ENCODE peak calls at places on chromosome 1, in seven cellular contexts. One of them, this sample, is unnamed.

GRCh38 chr1:57157818-57158606 is 192.2 kb upstream of the C8B start:
- DNase-seq in breast epithelium: no peak
- DNase-seq in sigmoid colon: no peak
- DNase-seq in stomach: no peak
- DNase-seq in K562: no peak
- DNase-seq in H1: no peak
- DNase-seq in suprapubic skin: no peak
- DNase-seq in this sample: no peak

GRCh38 chr1:25472494-25472893 is 41.8 kb downstream of the MACO1 start:
- DNase-seq in breast epithelium: no peak
- DNase-seq in sigmoid colon: no peak
- DNase-seq in stomach: no peak
- DNase-seq in K562: no peak
- DNase-seq in H1: no peak
- DNase-seq in suprapubic skin: no peak
- DNase-seq in this sample: no peak

GRCh38 chr1:52140633-52141512 is 1.0 kb upstream of the ZFYVE9 start:
- DNase-seq in breast epithelium: no peak
- DNase-seq in sigmoid colon: no peak
- DNase-seq in stomach: no peak
- DNase-seq in K562: no peak
- DNase-seq in H1: no peak
- DNase-seq in suprapubic skin: no peak
- DNase-seq in this sample: no peak

GRCh38 chr1:114457675-114458074 is 53.3 kb downstream of the TRIM33 start:
- DNase-seq in breast epithelium: no peak
- DNase-seq in sigmoid colon: no peak
- DNase-seq in stomach: no peak
- DNase-seq in K562: no peak
- DNase-seq in H1: no peak
- DNase-seq in suprapubic skin: no peak
- DNase-seq in this sample: no peak

GRCh38 chr1:37294514-37294913 is 179.9 kb upstream of the ZC3H12A start:
- DNase-seq in breast epithelium: no peak
- DNase-seq in sigmoid colon: no peak
- DNase-seq in stomach: no peak
- DNase-seq in K562: no peak
- DNase-seq in H1: no peak
- DNase-seq in suprapubic skin: no peak
- DNase-seq in this sample: no peak

GRCh38 chr1:240247899-240248298 is 156.2 kb downstream of the FMN2 start:
- DNase-seq in breast epithelium: no peak
- DNase-seq in sigmoid colon: no peak
- DNase-seq in stomach: no peak
- DNase-seq in K562: no peak
- DNase-seq in H1: no peak
- DNase-seq in suprapubic skin: no peak
- DNase-seq in this sample: no peak

GRCh38 chr1:77686784-77687518 is 4.5 kb upstream of the ZZZ3 start:
- DNase-seq in breast epithelium: no peak
- DNase-seq in sigmoid colon: no peak
- DNase-seq in stomach: no peak
- DNase-seq in K562: no peak
- DNase-seq in H1: peak
- DNase-seq in suprapubic skin: no peak
- DNase-seq in this sample: no peak

GRCh38 chr1:119680723-119681122 is 31.0 kb upstream of the PHGDH start:
- DNase-seq in breast epithelium: no peak
- DNase-seq in sigmoid colon: no peak
- DNase-seq in stomach: no peak
- DNase-seq in K562: no peak
- DNase-seq in H1: no peak
- DNase-seq in suprapubic skin: no peak
- DNase-seq in this sample: no peak

GRCh38 chr1:110189181-110189580 is 20.9 kb upstream of the KCNC4 start:
- DNase-seq in breast epithelium: no peak
- DNase-seq in sigmoid colon: no peak
- DNase-seq in stomach: no peak
- DNase-seq in K562: no peak
- DNase-seq in H1: no peak
- DNase-seq in suprapubic skin: no peak
- DNase-seq in this sample: no peak

GRCh38 chr1:201061049-201061448 is 37.5 kb upstream of the KIF21B start:
- DNase-seq in breast epithelium: no peak
- DNase-seq in sigmoid colon: no peak
- DNase-seq in stomach: peak
- DNase-seq in K562: no peak
- DNase-seq in H1: no peak
- DNase-seq in suprapubic skin: no peak
- DNase-seq in this sample: no peak

GRCh38 chr1:245590726-245591125 is 435.9 kb downstream of the KIF26B start:
- DNase-seq in breast epithelium: no peak
- DNase-seq in sigmoid colon: no peak
- DNase-seq in stomach: no peak
- DNase-seq in K562: no peak
- DNase-seq in H1: no peak
- DNase-seq in suprapubic skin: no peak
- DNase-seq in this sample: no peak

GRCh38 chr1:42305639-42306038 is 29.4 kb downstream of the FOXJ3 start:
- DNase-seq in breast epithelium: no peak
- DNase-seq in sigmoid colon: no peak
- DNase-seq in stomach: no peak
- DNase-seq in K562: no peak
- DNase-seq in H1: no peak
- DNase-seq in suprapubic skin: no peak
- DNase-seq in this sample: no peak

GRCh38 chr1:175099916-175100315 is 32.3 kb downstream of the TNN start:
- DNase-seq in breast epithelium: no peak
- DNase-seq in sigmoid colon: no peak
- DNase-seq in stomach: no peak
- DNase-seq in K562: no peak
- DNase-seq in H1: no peak
- DNase-seq in suprapubic skin: no peak
- DNase-seq in this sample: no peak

GRCh38 chr1:234484991-234485739 is 6.2 kb upstream of the TARBP1 start:
- DNase-seq in breast epithelium: no peak
- DNase-seq in sigmoid colon: no peak
- DNase-seq in stomach: no peak
- DNase-seq in K562: no peak
- DNase-seq in H1: no peak
- DNase-seq in suprapubic skin: no peak
- DNase-seq in this sample: no peak

GRCh38 chr1:182317489-182318180 is 74.0 kb downstream of the GLUL start:
- DNase-seq in breast epithelium: no peak
- DNase-seq in sigmoid colon: no peak
- DNase-seq in stomach: no peak
- DNase-seq in K562: no peak
- DNase-seq in H1: no peak
- DNase-seq in suprapubic skin: no peak
- DNase-seq in this sample: no peak

GRCh38 chr1:189597083-189597482 is 880.6 kb downstream of the BRINP3 start:
- DNase-seq in breast epithelium: no peak
- DNase-seq in sigmoid colon: no peak
- DNase-seq in stomach: peak
- DNase-seq in K562: no peak
- DNase-seq in H1: no peak
- DNase-seq in suprapubic skin: no peak
- DNase-seq in this sample: no peak

GRCh38 chr1:162720996-162721395 is 69.5 kb upstream of the HSD17B7 start:
- DNase-seq in breast epithelium: no peak
- DNase-seq in sigmoid colon: no peak
- DNase-seq in stomach: no peak
- DNase-seq in K562: no peak
- DNase-seq in H1: no peak
- DNase-seq in suprapubic skin: no peak
- DNase-seq in this sample: no peak

GRCh38 chr1:235999259-235999925 is 65.5 kb downstream of the NID1 start:
- DNase-seq in breast epithelium: no peak
- DNase-seq in sigmoid colon: no peak
- DNase-seq in stomach: no peak
- DNase-seq in K562: peak
- DNase-seq in H1: no peak
- DNase-seq in suprapubic skin: no peak
- DNase-seq in this sample: peak

GRCh38 chr1:36555041-36555440 is 72.3 kb upstream of the CSF3R start:
- DNase-seq in breast epithelium: peak
- DNase-seq in sigmoid colon: peak
- DNase-seq in stomach: no peak
- DNase-seq in K562: no peak
- DNase-seq in H1: no peak
- DNase-seq in suprapubic skin: peak
- DNase-seq in this sample: no peak

GRCh38 chr1:216183007-216183406 is 240.2 kb downstream of the USH2A start:
- DNase-seq in breast epithelium: no peak
- DNase-seq in sigmoid colon: no peak
- DNase-seq in stomach: no peak
- DNase-seq in K562: no peak
- DNase-seq in H1: no peak
- DNase-seq in suprapubic skin: no peak
- DNase-seq in this sample: no peak

GRCh38 chr1:221567859-221568507 is 173.9 kb downstream of the DUSP10 start:
- DNase-seq in breast epithelium: no peak
- DNase-seq in sigmoid colon: no peak
- DNase-seq in stomach: no peak
- DNase-seq in K562: no peak
- DNase-seq in H1: no peak
- DNase-seq in suprapubic skin: no peak
- DNase-seq in this sample: no peak

GRCh38 chr1:31376374-31377134 is 3.7 kb upstream of the FABP3 start:
- DNase-seq in breast epithelium: no peak
- DNase-seq in sigmoid colon: peak
- DNase-seq in stomach: no peak
- DNase-seq in K562: peak
- DNase-seq in H1: no peak
- DNase-seq in suprapubic skin: no peak
- DNase-seq in this sample: no peak
- TF ChIP-seq POLR2AphosphoS5 in breast epithelium: no peak
- TF ChIP-seq POLR2AphosphoS5 in sigmoid colon: no peak
- TF ChIP-seq POLR2AphosphoS5 in stomach: no peak
- TF ChIP-seq POLR2AphosphoS5 in K562: no peak
- TF ChIP-seq POLR2AphosphoS5 in H1: no peak
- TF ChIP-seq POLR2AphosphoS5 in suprapubic skin: no peak
- TF ChIP-seq POLR2AphosphoS5 in this sample: no peak

GRCh38 chr1:40038693-40039092 is 1.8 kb upstream of the CAP1 start:
- DNase-seq in breast epithelium: no peak
- DNase-seq in sigmoid colon: no peak
- DNase-seq in stomach: no peak
- DNase-seq in K562: no peak
- DNase-seq in H1: no peak
- DNase-seq in suprapubic skin: no peak
- DNase-seq in this sample: no peak

GRCh38 chr1:40040511-40041465 is at the start of gene CAP1:
- DNase-seq in breast epithelium: peak
- DNase-seq in sigmoid colon: peak
- DNase-seq in stomach: peak
- DNase-seq in K562: peak
- DNase-seq in H1: peak
- DNase-seq in suprapubic skin: peak
- DNase-seq in this sample: peak

GRCh38 chr1:40041466-40041838 is 923 bp downstream of the CAP1 start:
- DNase-seq in breast epithelium: no peak
- DNase-seq in sigmoid colon: no peak
- DNase-seq in stomach: no peak
- DNase-seq in K562: no peak
- DNase-seq in H1: no peak
- DNase-seq in suprapubic skin: no peak
- DNase-seq in this sample: no peak

GRCh38 chr1:40039245-40039756 is 1.2 kb upstream of the CAP1 start:
- DNase-seq in breast epithelium: no peak
- DNase-seq in sigmoid colon: peak
- DNase-seq in stomach: no peak
- DNase-seq in K562: no peak
- DNase-seq in H1: no peak
- DNase-seq in suprapubic skin: no peak
- DNase-seq in this sample: no peak

DNA sequence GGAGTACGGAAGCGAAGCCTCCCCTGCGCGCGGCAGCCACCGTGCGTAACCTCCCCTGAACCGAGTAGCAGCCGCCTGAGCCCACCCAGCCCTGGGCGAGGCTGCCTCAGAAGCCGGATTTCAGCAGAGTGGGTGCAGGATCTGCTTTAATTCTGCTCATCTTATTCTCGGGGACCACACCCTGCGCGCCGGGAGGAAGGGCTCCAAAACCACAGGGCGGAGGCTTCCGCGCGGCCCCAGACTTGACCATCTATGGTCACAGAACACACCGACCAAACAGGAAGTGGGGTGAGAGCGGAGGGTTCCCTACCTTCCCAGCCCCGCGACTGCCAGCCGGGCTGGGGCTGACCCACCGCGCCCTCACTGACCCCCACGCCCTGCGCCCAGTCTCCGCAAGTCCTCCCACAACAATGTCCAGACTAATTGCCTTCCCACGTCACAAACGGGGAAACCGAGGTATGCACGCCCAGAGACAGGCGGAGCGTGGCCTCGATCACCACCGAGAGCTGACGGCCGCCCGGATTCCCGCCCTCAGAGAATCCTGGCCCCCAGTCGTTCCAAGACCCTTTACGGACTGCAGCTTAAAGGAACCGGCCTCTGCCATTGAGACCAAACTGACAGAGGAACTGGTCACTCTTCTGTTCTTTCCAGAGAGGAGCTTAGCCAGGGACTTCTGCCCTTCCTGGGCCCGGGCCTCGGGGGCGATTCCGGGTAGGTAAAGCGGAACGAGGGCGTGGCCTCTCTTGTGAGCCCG is 595 bp upstream of the CAP1 start:
- DNase-seq in breast epithelium: peak
- DNase-seq in sigmoid colon: peak
- DNase-seq in stomach: peak
- DNase-seq in K562: peak
- DNase-seq in H1: peak
- DNase-seq in suprapubic skin: peak
- DNase-seq in this sample: peak
- TF ChIP-seq POLR2A in breast epithelium: peak
- TF ChIP-seq POLR2A in sigmoid colon: peak
- TF ChIP-seq POLR2A in stomach: peak
- TF ChIP-seq POLR2A in K562: peak
- TF ChIP-seq POLR2A in H1: peak
- TF ChIP-seq POLR2A in suprapubic skin: peak
- TF ChIP-seq POLR2A in this sample: peak

DNA sequence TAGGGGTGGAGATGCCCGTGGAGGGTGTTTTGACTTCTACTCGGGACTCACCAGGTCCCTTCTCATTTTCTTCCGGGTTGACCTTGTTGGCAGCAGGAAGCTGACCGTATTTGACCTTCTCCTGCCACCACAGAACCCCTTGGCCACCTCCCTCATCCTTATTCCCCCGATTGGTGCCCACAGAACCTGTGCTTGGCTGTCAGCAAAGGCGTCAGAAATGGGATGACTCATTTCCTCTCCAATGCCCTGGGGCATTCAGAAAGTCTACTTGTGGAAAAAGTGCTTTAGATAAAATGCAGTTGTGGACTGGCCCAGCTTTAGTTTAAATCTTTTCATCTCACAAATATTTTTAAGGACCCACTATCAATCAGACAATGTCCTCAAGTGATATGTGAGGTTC is 221.8 kb upstream of the VAMP3 start:
- DNase-seq in breast epithelium: no peak
- DNase-seq in sigmoid colon: no peak
- DNase-seq in stomach: no peak
- DNase-seq in K562: no peak
- DNase-seq in H1: no peak
- DNase-seq in suprapubic skin: no peak
- DNase-seq in this sample: no peak
- TF ChIP-seq POLR2AphosphoS5 in breast epithelium: no peak
- TF ChIP-seq POLR2AphosphoS5 in sigmoid colon: no peak
- TF ChIP-seq POLR2AphosphoS5 in stomach: no peak
- TF ChIP-seq POLR2AphosphoS5 in K562: no peak
- TF ChIP-seq POLR2AphosphoS5 in H1: no peak
- TF ChIP-seq POLR2AphosphoS5 in suprapubic skin: no peak
- TF ChIP-seq POLR2AphosphoS5 in this sample: no peak

GRCh38 chr1:111247125-111247838 is 19.8 kb downstream of the CHI3L2 start:
- DNase-seq in breast epithelium: no peak
- DNase-seq in sigmoid colon: no peak
- DNase-seq in stomach: no peak
- DNase-seq in K562: no peak
- DNase-seq in H1: no peak
- DNase-seq in suprapubic skin: no peak
- DNase-seq in this sample: no peak
- TF ChIP-seq POLR2A in breast epithelium: no peak
- TF ChIP-seq POLR2A in sigmoid colon: no peak
- TF ChIP-seq POLR2A in stomach: no peak
- TF ChIP-seq POLR2A in K562: no peak
- TF ChIP-seq POLR2A in H1: no peak
- TF ChIP-seq POLR2A in suprapubic skin: no peak
- TF ChIP-seq POLR2A in this sample: no peak